ENCODE peak calls at places on chromosomes 13 and 19, in ten cellular contexts. One of them, this sample, is unnamed.
A peak's percentile ranks its signal among the peaks of the same experiment; 100 is the strongest.

GRCh38 chr13:72763411-72763810 is 18.3 kb downstream of the DIS3 start:
- DNase-seq in nephron progenitor cell: no peak
- DNase-seq in fibroblast of lung: no peak
- DNase-seq in right lobe of liver: no peak
- DNase-seq in neural crest cell: no peak
- DNase-seq in glutamatergic neuron: no peak
- DNase-seq in H9: no peak
- DNase-seq in OCI-LY7: no peak
- DNase-seq in right atrium auricular region: no peak
- DNase-seq in mesothelial cell of epicardium: no peak
- DNase-seq in this sample: no peak

GRCh38 chr13:98839826-98840769 is 87.6 kb upstream of the SLC15A1 start:
- DNase-seq in nephron progenitor cell: peak; percentile 76
- DNase-seq in fibroblast of lung: peak; percentile 62
- DNase-seq in right lobe of liver: peak; percentile 71
- DNase-seq in neural crest cell: peak; percentile 62
- DNase-seq in glutamatergic neuron: peak; percentile 77
- DNase-seq in H9: peak; percentile 90
- DNase-seq in OCI-LY7: peak; percentile 52
- DNase-seq in right atrium auricular region: peak; percentile 76
- DNase-seq in mesothelial cell of epicardium: peak; percentile 63
- DNase-seq in this sample: peak; percentile 71

GRCh38 chr19:6362351-6362801 is 1.0 kb downstream of the CLPP start:
- DNase-seq in nephron progenitor cell: no peak
- DNase-seq in fibroblast of lung: peak; percentile 7
- DNase-seq in right lobe of liver: no peak
- DNase-seq in neural crest cell: no peak
- DNase-seq in glutamatergic neuron: no peak
- DNase-seq in H9: no peak
- DNase-seq in OCI-LY7: peak; percentile 36
- DNase-seq in right atrium auricular region: no peak
- DNase-seq in mesothelial cell of epicardium: no peak
- DNase-seq in this sample: no peak

GRCh38 chr19:45168767-45169351 is 8.1 kb upstream of the NKPD1 start:
- DNase-seq in nephron progenitor cell: no peak
- DNase-seq in fibroblast of lung: no peak
- DNase-seq in right lobe of liver: no peak
- DNase-seq in neural crest cell: no peak
- DNase-seq in glutamatergic neuron: no peak
- DNase-seq in H9: no peak
- DNase-seq in OCI-LY7: no peak
- DNase-seq in right atrium auricular region: no peak
- DNase-seq in mesothelial cell of epicardium: no peak
- DNase-seq in this sample: no peak

GRCh38 chr13:21625366-21625765 is 21.4 kb upstream of the MICU2 start:
- DNase-seq in nephron progenitor cell: no peak
- DNase-seq in fibroblast of lung: peak; percentile 51
- DNase-seq in right lobe of liver: no peak
- DNase-seq in neural crest cell: no peak
- DNase-seq in glutamatergic neuron: no peak
- DNase-seq in H9: no peak
- DNase-seq in OCI-LY7: peak; percentile 50
- DNase-seq in right atrium auricular region: no peak
- DNase-seq in mesothelial cell of epicardium: no peak
- DNase-seq in this sample: no peak

GRCh38 chr13:109494955-109495354 is 291.4 kb downstream of the IRS2 start:
- DNase-seq in nephron progenitor cell: no peak
- DNase-seq in fibroblast of lung: peak; percentile 69
- DNase-seq in right lobe of liver: no peak
- DNase-seq in neural crest cell: no peak
- DNase-seq in glutamatergic neuron: no peak
- DNase-seq in H9: no peak
- DNase-seq in OCI-LY7: no peak
- DNase-seq in right atrium auricular region: no peak
- DNase-seq in mesothelial cell of epicardium: no peak
- DNase-seq in this sample: no peak

GRCh38 chr13:97058417-97058816 is 64.1 kb upstream of the OXGR1 start:
- DNase-seq in nephron progenitor cell: no peak
- DNase-seq in fibroblast of lung: no peak
- DNase-seq in right lobe of liver: no peak
- DNase-seq in neural crest cell: no peak
- DNase-seq in glutamatergic neuron: no peak
- DNase-seq in H9: no peak
- DNase-seq in OCI-LY7: no peak
- DNase-seq in right atrium auricular region: no peak
- DNase-seq in mesothelial cell of epicardium: no peak
- DNase-seq in this sample: no peak

GRCh38 chr19:30059741-30060140 is 117.7 kb downstream of the URI1 start:
- DNase-seq in nephron progenitor cell: no peak
- DNase-seq in fibroblast of lung: no peak
- DNase-seq in right lobe of liver: no peak
- DNase-seq in neural crest cell: no peak
- DNase-seq in glutamatergic neuron: no peak
- DNase-seq in H9: no peak
- DNase-seq in OCI-LY7: no peak
- DNase-seq in right atrium auricular region: no peak
- DNase-seq in mesothelial cell of epicardium: no peak
- DNase-seq in this sample: no peak

GRCh38 chr13:44668707-44669106 is 92.6 kb upstream of the TSC22D1 start:
- DNase-seq in nephron progenitor cell: no peak
- DNase-seq in fibroblast of lung: peak; percentile 56
- DNase-seq in right lobe of liver: no peak
- DNase-seq in neural crest cell: no peak
- DNase-seq in glutamatergic neuron: no peak
- DNase-seq in H9: no peak
- DNase-seq in OCI-LY7: no peak
- DNase-seq in right atrium auricular region: no peak
- DNase-seq in mesothelial cell of epicardium: no peak
- DNase-seq in this sample: no peak

GRCh38 chr13:46124967-46125933 is 20.4 kb upstream of the CPB2 start:
- DNase-seq in nephron progenitor cell: no peak
- DNase-seq in fibroblast of lung: no peak
- DNase-seq in right lobe of liver: no peak
- DNase-seq in neural crest cell: no peak
- DNase-seq in glutamatergic neuron: no peak
- DNase-seq in H9: no peak
- DNase-seq in OCI-LY7: no peak
- DNase-seq in right atrium auricular region: no peak
- DNase-seq in mesothelial cell of epicardium: no peak
- DNase-seq in this sample: no peak

GRCh38 chr13:46122304-46122703 is 17.5 kb upstream of the CPB2 start:
- DNase-seq in nephron progenitor cell: no peak
- DNase-seq in fibroblast of lung: no peak
- DNase-seq in right lobe of liver: no peak
- DNase-seq in neural crest cell: no peak
- DNase-seq in glutamatergic neuron: no peak
- DNase-seq in H9: no peak
- DNase-seq in OCI-LY7: no peak
- DNase-seq in right atrium auricular region: no peak
- DNase-seq in mesothelial cell of epicardium: no peak
- DNase-seq in this sample: no peak

GRCh38 chr13:46126074-46126473 is 21.2 kb upstream of the CPB2 start:
- DNase-seq in nephron progenitor cell: no peak
- DNase-seq in fibroblast of lung: no peak
- DNase-seq in right lobe of liver: no peak
- DNase-seq in neural crest cell: no peak
- DNase-seq in glutamatergic neuron: no peak
- DNase-seq in H9: no peak
- DNase-seq in OCI-LY7: no peak
- DNase-seq in right atrium auricular region: no peak
- DNase-seq in mesothelial cell of epicardium: no peak
- DNase-seq in this sample: no peak

GRCh38 chr13:46126552-46127171 is 21.8 kb upstream of the CPB2 start:
- DNase-seq in nephron progenitor cell: peak; percentile 75
- DNase-seq in fibroblast of lung: peak; percentile 78
- DNase-seq in right lobe of liver: peak; percentile 71
- DNase-seq in neural crest cell: peak; percentile 81
- DNase-seq in glutamatergic neuron: peak; percentile 82
- DNase-seq in H9: peak; percentile 79
- DNase-seq in OCI-LY7: peak; percentile 77
- DNase-seq in right atrium auricular region: no peak
- DNase-seq in mesothelial cell of epicardium: peak; percentile 73
- DNase-seq in this sample: peak; percentile 85

DNA sequence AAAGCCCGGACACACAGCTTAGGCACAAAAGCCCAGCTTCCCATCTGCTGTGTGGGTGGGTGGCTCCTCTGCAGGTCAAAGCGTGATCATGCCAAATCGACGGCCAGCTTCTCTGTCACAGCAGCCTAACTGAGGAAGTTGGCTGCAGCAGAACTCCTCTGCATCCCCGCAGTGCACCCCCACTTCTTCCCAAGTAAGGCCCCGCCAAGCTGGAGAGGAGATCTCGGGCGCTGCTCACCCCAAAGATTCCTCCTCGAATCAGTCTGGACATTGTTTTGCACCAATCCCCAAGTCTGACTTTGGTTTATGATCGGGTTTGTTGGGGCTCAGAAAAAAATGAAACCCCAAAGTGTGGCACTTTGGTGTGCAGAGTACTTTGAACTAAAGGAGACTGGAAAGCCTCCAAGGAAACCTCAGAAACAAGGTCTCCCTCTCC is 19.7 kb upstream of the CPB2 start:
- DNase-seq in nephron progenitor cell: no peak
- DNase-seq in fibroblast of lung: no peak
- DNase-seq in right lobe of liver: peak; percentile 30
- DNase-seq in neural crest cell: no peak
- DNase-seq in glutamatergic neuron: no peak
- DNase-seq in H9: no peak
- DNase-seq in OCI-LY7: peak; percentile 15
- DNase-seq in right atrium auricular region: no peak
- DNase-seq in mesothelial cell of epicardium: no peak
- DNase-seq in this sample: no peak
- TF ChIP-seq CTCF in nephron progenitor cell: no peak
- TF ChIP-seq CTCF in fibroblast of lung: no peak
- TF ChIP-seq CTCF in right lobe of liver: no peak
- TF ChIP-seq CTCF in neural crest cell: no peak
- TF ChIP-seq CTCF in glutamatergic neuron: no peak
- TF ChIP-seq CTCF in H9: no peak
- TF ChIP-seq CTCF in OCI-LY7: peak; percentile 1
- TF ChIP-seq CTCF in right atrium auricular region: no peak
- TF ChIP-seq CTCF in mesothelial cell of epicardium: no peak
- TF ChIP-seq CTCF in this sample: no peak

GRCh38 chr13:113943821-113944565 is 29.9 kb downstream of the C13orf46 start:
- DNase-seq in nephron progenitor cell: no peak
- DNase-seq in fibroblast of lung: no peak
- DNase-seq in right lobe of liver: no peak
- DNase-seq in neural crest cell: no peak
- DNase-seq in glutamatergic neuron: no peak
- DNase-seq in H9: no peak
- DNase-seq in OCI-LY7: no peak
- DNase-seq in right atrium auricular region: no peak
- DNase-seq in mesothelial cell of epicardium: no peak
- DNase-seq in this sample: no peak

GRCh38 chr13:113941571-113942191 is 32.2 kb downstream of the C13orf46 start:
- DNase-seq in nephron progenitor cell: no peak
- DNase-seq in fibroblast of lung: peak; percentile 44
- DNase-seq in right lobe of liver: no peak
- DNase-seq in neural crest cell: no peak
- DNase-seq in glutamatergic neuron: no peak
- DNase-seq in H9: no peak
- DNase-seq in OCI-LY7: no peak
- DNase-seq in right atrium auricular region: no peak
- DNase-seq in mesothelial cell of epicardium: no peak
- DNase-seq in this sample: no peak

GRCh38 chr13:113939905-113940339 is 34.0 kb downstream of the C13orf46 start:
- DNase-seq in nephron progenitor cell: no peak
- DNase-seq in fibroblast of lung: no peak
- DNase-seq in right lobe of liver: no peak
- DNase-seq in neural crest cell: no peak
- DNase-seq in glutamatergic neuron: no peak
- DNase-seq in H9: no peak
- DNase-seq in OCI-LY7: no peak
- DNase-seq in right atrium auricular region: no peak
- DNase-seq in mesothelial cell of epicardium: no peak
- DNase-seq in this sample: no peak

GRCh38 chr13:113945857-113946408 is 27.9 kb downstream of the C13orf46 start:
- DNase-seq in nephron progenitor cell: no peak
- DNase-seq in fibroblast of lung: no peak
- DNase-seq in right lobe of liver: no peak
- DNase-seq in neural crest cell: no peak
- DNase-seq in glutamatergic neuron: no peak
- DNase-seq in H9: no peak
- DNase-seq in OCI-LY7: no peak
- DNase-seq in right atrium auricular region: no peak
- DNase-seq in mesothelial cell of epicardium: no peak
- DNase-seq in this sample: no peak

GRCh38 chr13:113942591-113943103 is 31.2 kb downstream of the C13orf46 start:
- DNase-seq in nephron progenitor cell: no peak
- DNase-seq in fibroblast of lung: no peak
- DNase-seq in right lobe of liver: no peak
- DNase-seq in neural crest cell: no peak
- DNase-seq in glutamatergic neuron: no peak
- DNase-seq in H9: no peak
- DNase-seq in OCI-LY7: no peak
- DNase-seq in right atrium auricular region: no peak
- DNase-seq in mesothelial cell of epicardium: no peak
- DNase-seq in this sample: no peak
- TF ChIP-seq CTCF in nephron progenitor cell: no peak
- TF ChIP-seq CTCF in fibroblast of lung: no peak
- TF ChIP-seq CTCF in right lobe of liver: no peak
- TF ChIP-seq CTCF in neural crest cell: no peak
- TF ChIP-seq CTCF in glutamatergic neuron: no peak
- TF ChIP-seq CTCF in H9: no peak
- TF ChIP-seq CTCF in OCI-LY7: no peak
- TF ChIP-seq CTCF in right atrium auricular region: no peak
- TF ChIP-seq CTCF in mesothelial cell of epicardium: no peak
- TF ChIP-seq CTCF in this sample: no peak

DNA sequence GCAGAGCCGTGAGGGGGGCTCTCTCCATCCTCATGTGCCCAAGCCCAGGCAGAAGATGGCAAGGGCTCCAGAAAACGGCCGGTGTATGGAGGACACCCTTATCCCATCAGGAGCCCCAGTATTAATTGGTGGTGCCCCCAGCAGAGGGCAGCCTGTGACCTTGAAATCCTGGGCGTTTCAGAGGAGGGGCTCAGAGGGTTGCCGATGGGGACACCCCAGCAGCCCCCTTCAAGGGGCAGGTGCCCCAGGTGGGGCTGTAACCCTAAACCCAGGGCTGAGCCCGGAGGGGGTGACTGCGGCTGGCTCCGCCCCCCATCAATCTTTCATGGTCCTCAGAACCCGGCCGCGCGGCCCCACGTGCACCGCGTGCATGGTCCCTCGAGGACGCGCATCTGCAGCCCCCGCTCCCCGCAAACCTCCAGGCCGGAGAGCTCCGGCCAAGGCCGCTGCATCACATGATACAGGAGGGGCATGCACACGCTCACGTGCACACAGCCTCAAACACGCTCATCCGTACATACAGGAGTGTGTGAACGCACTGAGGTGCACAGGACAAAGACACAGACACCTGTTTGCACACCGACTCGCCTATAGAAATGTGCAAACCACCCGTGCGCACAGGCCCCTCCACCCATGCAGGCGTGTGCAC is 959 bp downstream of the RAB3A start:
- DNase-seq in nephron progenitor cell: peak; percentile 57
- DNase-seq in fibroblast of lung: no peak
- DNase-seq in right lobe of liver: peak; percentile 46
- DNase-seq in neural crest cell: no peak
- DNase-seq in glutamatergic neuron: peak; percentile 49
- DNase-seq in H9: peak; percentile 49
- DNase-seq in OCI-LY7: peak; percentile 70
- DNase-seq in right atrium auricular region: no peak
- DNase-seq in mesothelial cell of epicardium: no peak
- DNase-seq in this sample: peak; percentile 31
- TF ChIP-seq CTCF in nephron progenitor cell: no peak
- TF ChIP-seq CTCF in fibroblast of lung: peak; percentile 33
- TF ChIP-seq CTCF in right lobe of liver: no peak
- TF ChIP-seq CTCF in neural crest cell: peak; percentile 26
- TF ChIP-seq CTCF in glutamatergic neuron: no peak
- TF ChIP-seq CTCF in H9: peak; percentile 70
- TF ChIP-seq CTCF in OCI-LY7: peak; percentile 73
- TF ChIP-seq CTCF in right atrium auricular region: no peak
- TF ChIP-seq CTCF in mesothelial cell of epicardium: no peak
- TF ChIP-seq CTCF in this sample: peak; percentile 27

GRCh38 chr13:23921451-23921888 is 24.2 kb upstream of the C1QTNF9B start:
- DNase-seq in nephron progenitor cell: no peak
- DNase-seq in fibroblast of lung: peak; percentile 66
- DNase-seq in right lobe of liver: no peak
- DNase-seq in neural crest cell: peak; percentile 38
- DNase-seq in glutamatergic neuron: no peak
- DNase-seq in H9: peak; percentile 68
- DNase-seq in OCI-LY7: peak; percentile 5
- DNase-seq in right atrium auricular region: no peak
- DNase-seq in mesothelial cell of epicardium: no peak
- DNase-seq in this sample: peak; percentile 38
- TF ChIP-seq CTCF in nephron progenitor cell: peak; percentile 83
- TF ChIP-seq CTCF in fibroblast of lung: peak; percentile 67
- TF ChIP-seq CTCF in right lobe of liver: peak; percentile 63
- TF ChIP-seq CTCF in neural crest cell: peak; percentile 93
- TF ChIP-seq CTCF in glutamatergic neuron: peak; percentile 90
- TF ChIP-seq CTCF in H9: peak; percentile 94
- TF ChIP-seq CTCF in OCI-LY7: peak; percentile 91
- TF ChIP-seq CTCF in right atrium auricular region: peak; percentile 42
- TF ChIP-seq CTCF in mesothelial cell of epicardium: peak; percentile 83
- TF ChIP-seq CTCF in this sample: peak; percentile 98